ENCODE peak calls at places on chromosomes 12 and 14, in eight cellular contexts. O is brain microvascular endothelial cell; J is uterus; A is neural progenitor cell; L is AG04450; D is CD8-positive, alpha-beta T cell; V is adrenal gland; N is H9. W is an unnamed sample. For H3K27me3, the result is how much of the 10 kb centered on the place peaks cover.

GRCh38 chr14:89139404-89140247 is 277.4 kb downstream of the FOXN3 start:
- DNase-seq in O (no peak), J (no peak), A (no peak), L (no peak), D (no peak), V (peak), N (peak), W (no peak)

GRCh38 chr12:132824053-132824452 is 4.6 kb downstream of the GOLGA3 start:
- DNase-seq in O (peak), J (no peak), A (no peak), L (no peak), D (no peak), V (no peak), N (no peak), W (no peak)

GRCh38 chr12:113875681-113876080 is 90.4 kb downstream of the RBM19 start:
- DNase-seq in O (peak), J (no peak), A (no peak), L (no peak), D (no peak), V (no peak), N (no peak), W (no peak)

GRCh38 chr12:106193404-106194215 is 54.2 kb downstream of the CKAP4 start:
- DNase-seq in O (no peak), J (no peak), A (no peak), L (no peak), D (no peak), V (no peak), N (no peak), W (no peak)

GRCh38 chr12:61250303-61250702 is 1009.9 kb upstream of the USP15 start:
- DNase-seq in O (peak), J (no peak), A (no peak), L (no peak), D (no peak), V (no peak), N (no peak), W (no peak)

GRCh38 chr14:49220492-49220891 is 365.7 kb downstream of the RPS29 start:
- DNase-seq in O (no peak), J (no peak), A (peak), L (no peak), D (no peak), V (no peak), N (no peak), W (no peak)

GRCh38 chr14:104968153-104968527 is 10.0 kb downstream of the AHNAK2 start:
- DNase-seq in O (no peak), J (peak), A (peak), L (no peak), D (no peak), V (no peak), N (peak), W (no peak)

GRCh38 chr12:54024581-54024980 is 3.7 kb upstream of the HOXC6 start:
- DNase-seq in O (no peak), J (no peak), A (no peak), L (no peak), D (no peak), V (peak), N (no peak), W (no peak)

GRCh38 chr12:27340971-27341370 is 8.3 kb downstream of the BMAL2 start:
- DNase-seq in O (no peak), J (no peak), A (no peak), L (no peak), D (no peak), V (no peak), N (no peak), W (no peak)

GRCh38 chr12:93022603-93023340 is 93.7 kb upstream of the EEA1 start:
- DNase-seq in O (peak), J (no peak), A (no peak), L (no peak), D (no peak), V (no peak), N (no peak), W (no peak)

GRCh38 chr12:66803972-66804371 is 125.1 kb upstream of the GRIP1 start:
- DNase-seq in O (no peak), J (no peak), A (peak), L (no peak), D (no peak), V (peak), N (peak), W (no peak)

GRCh38 chr12:106138279-106138645 is 492 bp downstream of the NUAK1 start:
- DNase-seq in O (no peak), J (peak), A (no peak), L (no peak), D (no peak), V (no peak), N (no peak), W (no peak)

GRCh38 chr14:63504628-63505027 is 38.5 kb downstream of the PPP2R5E start:
- DNase-seq in O (no peak), J (no peak), A (no peak), L (no peak), D (no peak), V (no peak), N (no peak), W (no peak)

GRCh38 chr12:49961111-49961922 is at the start of gene AQP5:
- DNase-seq in O (no peak), J (no peak), A (peak), L (no peak), D (no peak), V (no peak), N (no peak), W (no peak)

GRCh38 chr14:85531141-85531593 is 1.2 kb downstream of the FLRT2 start:
- DNase-seq in O (peak), J (peak), A (peak), L (no peak), D (no peak), V (peak), N (peak), W (no peak)

GRCh38 chr14:94132285-94132887 is 3.0 kb upstream of the IFI27L2 start:
- DNase-seq in O (peak), J (no peak), A (peak), L (peak), D (peak), V (peak), N (peak), W (peak)

GRCh38 chr14:80213602-80214001 is 2.3 kb upstream of the DIO2 start:
- DNase-seq in O (peak), J (no peak), A (peak), L (no peak), D (no peak), V (peak), N (peak), W (no peak)

GRCh38 chr12:130677957-130678558 is 38.0 kb downstream of the RIMBP2 start:
- DNase-seq in O (no peak), J (no peak), A (no peak), L (no peak), D (no peak), V (no peak), N (no peak), W (no peak)

GRCh38 chr12:28024231-28024995 is 51.9 kb upstream of the PTHLH start:
- DNase-seq in O (peak), J (no peak), A (no peak), L (peak), D (no peak), V (no peak), N (no peak), W (no peak)

GRCh38 chr14:61698216-61698980 is 3.1 kb downstream of the HIF1A start:
- DNase-seq in O (no peak), J (no peak), A (peak), L (no peak), D (no peak), V (no peak), N (no peak), W (no peak)

GRCh38 chr12:122491991-122492390 is 8.7 kb downstream of the ZCCHC8 start:
- DNase-seq in O (no peak), J (no peak), A (no peak), L (no peak), D (no peak), V (no peak), N (no peak), W (no peak)

GRCh38 chr14:64293976-64294671 is at the start of gene ESR2:
- DNase-seq in O (peak), J (peak), A (peak), L (no peak), D (peak), V (peak), N (peak), W (peak)

GRCh38 chr14:90419200-90419599 is 22.4 kb downstream of the CALM1 start:
- DNase-seq in O (peak), J (peak), A (no peak), L (peak), D (no peak), V (peak), N (no peak), W (no peak)

GRCh38 chr14:53367631-53368030 is 214.5 kb upstream of the DDHD1 start:
- DNase-seq in O (no peak), J (no peak), A (no peak), L (no peak), D (no peak), V (no peak), N (no peak), W (no peak)

GRCh38 chr14:105430042-105430441 is 10.4 kb downstream of the MTA1 start:
- DNase-seq in O (no peak), J (no peak), A (no peak), L (no peak), D (no peak), V (no peak), N (no peak), W (no peak)

GRCh38 chr12:20050166-20050565 is 318.2 kb upstream of the PDE3A start:
- DNase-seq in O (no peak), J (no peak), A (no peak), L (no peak), D (no peak), V (no peak), N (no peak), W (no peak)

GRCh38 chr14:98138666-98139065 is 1133.3 kb downstream of the BCL11B start:
- DNase-seq in O (no peak), J (no peak), A (peak), L (no peak), D (peak), V (no peak), N (peak), W (peak)

GRCh38 chr12:28424965-28425364 is 234.7 kb downstream of the CCDC91 start:
- DNase-seq in O (peak), J (no peak), A (peak), L (no peak), D (no peak), V (peak), N (no peak), W (no peak)

GRCh38 chr12:73623421-73623820 is 914.2 kb upstream of the ATXN7L3B start:
- DNase-seq in O (no peak), J (no peak), A (no peak), L (no peak), D (no peak), V (no peak), N (no peak), W (no peak)

GRCh38 chr14:104512061-104512460 is 67.5 kb upstream of the C14orf180 start:
- DNase-seq in O (no peak), J (no peak), A (no peak), L (no peak), D (no peak), V (peak), N (no peak), W (no peak)

GRCh38 chr12:116592116-116592637 is 33.0 kb downstream of the MAP1LC3B2 start:
- DNase-seq in O (no peak), J (peak), A (no peak), L (no peak), D (no peak), V (no peak), N (no peak), W (no peak)

GRCh38 chr14:32711103-32711680 is 227.5 kb upstream of the NPAS3 start:
- DNase-seq in O (peak), J (no peak), A (peak), L (no peak), D (no peak), V (no peak), N (peak), W (no peak)

GRCh38 chr14:33282811-33283210 is 344.1 kb downstream of the NPAS3 start:
- DNase-seq in O (peak), J (no peak), A (no peak), L (no peak), D (no peak), V (no peak), N (no peak), W (no peak)

GRCh38 chr14:33676135-33676566 is 274.7 kb downstream of the EGLN3 start:
- DNase-seq in O (peak), J (no peak), A (peak), L (no peak), D (no peak), V (no peak), N (peak), W (no peak)

GRCh38 chr12:16962889-16963288 is 356.9 kb upstream of the LMO3 start:
- DNase-seq in O (no peak), J (no peak), A (no peak), L (no peak), D (no peak), V (no peak), N (no peak), W (no peak)

GRCh38 chr12:2064078-2064507 is 11.3 kb downstream of the CACNA1C start:
- DNase-seq in O (no peak), J (no peak), A (no peak), L (no peak), D (peak), V (no peak), N (no peak), W (no peak)

GRCh38 chr12:57630891-57631433 is 2.0 kb downstream of the B4GALNT1 start:
- DNase-seq in O (no peak), J (no peak), A (peak), L (no peak), D (no peak), V (no peak), N (peak), W (no peak)

GRCh38 chr12:30996255-30996654 is 69.7 kb downstream of the TSPAN11 start:
- DNase-seq in O (peak), J (no peak), A (no peak), L (peak), D (no peak), V (no peak), N (no peak), W (no peak)

GRCh38 chr14:81953419-81953818 is 419.8 kb upstream of the SEL1L start:
- DNase-seq in O (no peak), J (no peak), A (peak), L (no peak), D (no peak), V (no peak), N (no peak), W (no peak)
- H3K27ac ChIP-seq in O (no peak), J (no peak), A (no peak), L (no peak), D (no peak), V (no peak), N (no peak), W (no peak)

DNA sequence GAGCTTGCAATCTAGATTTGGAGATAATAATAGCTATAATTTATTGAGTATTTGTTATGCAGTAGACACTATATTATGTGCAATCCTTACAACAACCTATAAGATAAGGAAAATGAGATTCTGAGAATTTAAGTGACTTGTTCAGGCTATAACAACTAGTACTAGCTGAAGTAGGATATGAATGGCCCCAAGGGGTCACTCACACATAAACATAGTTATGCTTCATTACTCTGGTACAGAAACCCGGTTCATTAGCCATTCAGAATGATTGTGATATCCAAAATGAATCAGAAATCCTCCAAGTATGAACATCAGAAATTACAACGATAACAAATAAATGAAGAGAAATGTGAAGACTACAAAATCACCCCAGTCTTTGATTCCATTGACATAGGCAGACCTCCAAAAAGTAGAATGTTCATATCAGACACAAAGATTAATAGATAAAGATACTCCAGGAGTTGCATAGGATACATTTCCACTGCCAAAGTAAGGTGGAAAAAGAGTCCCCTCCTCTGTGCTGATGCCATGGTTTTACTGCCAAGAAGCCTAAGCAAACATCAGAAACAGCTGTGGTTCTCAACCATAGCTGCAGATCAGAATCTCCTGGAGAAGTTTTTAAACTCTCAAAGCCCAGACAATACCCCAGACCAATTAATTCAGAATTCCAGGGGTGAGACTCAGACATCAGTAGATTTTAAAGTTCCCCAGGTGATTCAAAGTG is 8.6 kb upstream of the NID2 start:
- DNase-seq in O (peak), J (no peak), A (no peak), L (no peak), D (no peak), V (no peak), N (no peak), W (no peak)
- TF ChIP-seq CTCF in O (no peak), J (no peak), A (no peak), L (no peak), D (no peak), V (no peak), N (no peak), W (no peak)

DNA sequence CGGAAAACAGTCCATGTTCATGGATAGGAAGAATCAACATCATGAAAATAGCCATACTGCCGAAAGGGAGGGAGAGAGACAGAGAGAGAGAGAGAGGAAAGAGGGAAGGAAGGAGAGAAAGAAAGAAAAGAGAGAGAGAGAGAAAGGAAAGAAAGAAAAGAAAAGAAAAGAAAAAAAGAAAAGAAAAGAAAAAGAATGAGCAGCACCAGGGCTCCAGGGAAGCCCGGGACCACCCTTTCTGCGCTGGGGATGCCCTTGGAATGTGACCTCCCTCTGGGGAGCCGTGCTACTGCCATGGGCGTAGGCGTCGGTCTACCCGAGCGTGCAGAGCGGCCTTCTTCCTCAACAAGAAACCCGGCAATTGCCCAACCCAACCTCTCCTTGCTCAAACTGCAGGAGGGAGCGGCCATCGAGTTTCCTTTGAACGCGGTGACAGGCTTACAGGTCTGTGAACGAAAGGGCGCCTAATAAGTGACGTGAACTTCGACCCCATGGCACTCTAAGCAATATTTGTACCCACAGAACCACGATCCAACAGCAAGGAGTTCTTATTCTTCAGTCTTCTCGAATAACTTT is 16.9 kb downstream of the OR6S1 start:
- DNase-seq in O (peak), J (no peak), A (peak), L (no peak), D (no peak), V (no peak), N (peak), W (peak)
- H3K27me3 ChIP-seq in O (under half), J (under half), A (half or more), L (under half), D (under half), V (under half), N (under half), W (under half)

DNA sequence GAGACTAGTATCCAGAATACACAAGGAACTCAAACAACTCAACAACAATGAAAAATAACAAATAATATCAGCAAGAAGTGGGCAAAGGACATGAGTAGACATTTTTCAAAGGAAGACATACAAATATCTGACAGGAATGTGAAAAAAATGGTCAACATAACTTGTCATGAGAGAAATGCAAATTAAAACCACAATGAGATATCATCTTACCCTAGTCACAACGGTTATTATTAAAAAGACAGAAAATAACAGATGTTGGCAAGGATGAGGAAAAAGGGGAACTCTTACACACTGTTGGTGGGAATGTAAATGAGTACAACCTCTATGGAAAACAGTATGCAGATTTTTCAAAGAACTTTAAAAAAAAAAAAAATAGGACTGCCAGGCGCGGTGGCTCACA is 20.4 kb downstream of the VWF start:
- DNase-seq in O (no peak), J (no peak), A (no peak), L (no peak), D (no peak), V (no peak), N (no peak), W (no peak)
- H3K27ac ChIP-seq in O (no peak), J (no peak), A (no peak), L (no peak), D (no peak), V (no peak), N (no peak), W (no peak)

GRCh38 chr12:126856958-126857357 is 1410.0 kb upstream of the TMEM132C start:
- DNase-seq in O (no peak), J (no peak), A (no peak), L (no peak), D (no peak), V (no peak), N (no peak), W (no peak)
- TF ChIP-seq CTCF in O (no peak), J (no peak), A (no peak), L (no peak), D (no peak), V (no peak), N (peak), W (no peak)

GRCh38 chr12:5736016-5736415 is 209.0 kb downstream of the ANO2 start:
- DNase-seq in O (no peak), J (no peak), A (no peak), L (no peak), D (no peak), V (no peak), N (peak), W (no peak)
- H3K27me3 ChIP-seq in O (under half), J (under half), A (under half), L (under half), D (under half), V (under half), N (under half), W (under half)

W was measured in CD4-positive, alpha-beta T cell.